ENCODE peak calls at places on chromosomes 6 and 20, in four cellular contexts. R is stimulated activated CD4-positive, alpha-beta T cell treated with anti-CD3 and anti-CD28 coated beads, TNF-alpha, amount 100 ng/mL, for 1 hour; O is GM10248; I is body of pancreas. K is an unnamed sample.

GRCh38 chr20:46036370-46036769 is 7.4 kb downstream of the SLC12A5 start:
- DNase-seq in I (no peak), O (no peak), R (no peak), K (no peak)

GRCh38 chr6:27251672-27252251 is 4.3 kb downstream of the PRSS16 start:
- DNase-seq in I (peak; percentile 95), R (peak; percentile 27), O (peak; percentile 92), K (peak; percentile 56)

GRCh38 chr6:170034294-170034693 is 256.6 kb downstream of the DLL1 start:
- DNase-seq in R (no peak), O (no peak), I (peak; percentile 12), K (no peak)

GRCh38 chr6:68443704-68444103 is 191.4 kb upstream of the ADGRB3 start:
- DNase-seq in I (no peak), O (no peak), R (no peak), K (no peak)

GRCh38 chr20:32501709-32502108 is 83.4 kb downstream of the NOL4L start:
- DNase-seq in I (no peak), O (no peak), R (no peak), K (no peak)

GRCh38 chr6:122788663-122789062 is 395 bp upstream of the SMPDL3A start:
- DNase-seq in O (no peak), I (no peak), R (no peak), K (no peak)

GRCh38 chr6:110626442-110626841 is 150.0 kb upstream of the SLC22A16 start:
- DNase-seq in R (no peak), O (no peak), I (no peak), K (no peak)

GRCh38 chr6:151807513-151808330 is at the start of gene ESR1:
- DNase-seq in R (no peak), I (peak; percentile 19), O (no peak), K (peak; percentile 21)

GRCh38 chr20:53550590-53551187 is 43.0 kb downstream of the ZNF217 start:
- DNase-seq in O (no peak), R (no peak), I (no peak), K (no peak)

GRCh38 chr6:22399693-22400092 is 102.9 kb upstream of the PRL start:
- DNase-seq in I (no peak), R (no peak), O (no peak), K (no peak)

GRCh38 chr6:144574796-144575195 is 289.7 kb downstream of the UTRN start:
- DNase-seq in R (no peak), O (no peak), I (no peak), K (no peak)

K was measured in GM12891.